ENCODE peak calls at places on chromosome 16, in ten cellular contexts. O is AG10803; Q is prostate gland; M is esophagus squamous epithelium; A is CD4-positive, CD25-positive, alpha-beta regulatory T cell; K is left ventricle myocardium inferior; N is hepatocyte; S is neural progenitor cell; J is choroid plexus epithelial cell; U is gastrocnemius medialis. C is an unnamed sample.
A peak's percentile ranks its signal among the peaks of the same experiment; 100 is the strongest.

GRCh38 chr16:35210681-35211433 is 1751.4 kb downstream of the TP53TG3F start:
- DNase-seq in O (no peak), Q (no peak), M (no peak), A (no peak), K (no peak), N (no peak), S (no peak), J (no peak), U (no peak), C (no peak)

GRCh38 chr16:85330694-85331188 is 218.5 kb upstream of the CIBAR2 start:
- DNase-seq in O (peak; percentile 88), Q (peak; percentile 23), M (no peak), A (peak; percentile 68), K (no peak), N (peak; percentile 78), S (peak; percentile 90), J (peak; percentile 91), U (peak; percentile 54), C (peak; percentile 92)

GRCh38 chr16:51982715-51983680 is 563.9 kb downstream of the TOX3 start:
- DNase-seq in O (peak; percentile 71), Q (peak; percentile 61), M (no peak), A (peak; percentile 53), K (no peak), N (peak; percentile 88), S (peak; percentile 84), J (peak; percentile 86), U (no peak), C (peak; percentile 86)

GRCh38 chr16:20763461-20764232 is at the start of gene ACSM3:
- DNase-seq in O (peak; percentile 68), Q (peak; percentile 87), M (no peak), A (peak; percentile 92), K (no peak), N (peak; percentile 90), S (peak; percentile 52), J (peak; percentile 91), U (no peak), C (peak; percentile 76)

GRCh38 chr16:12675852-12676251 is 127.8 kb downstream of the CPPED1 start:
- DNase-seq in O (peak; percentile 53), Q (no peak), M (no peak), A (no peak), K (no peak), N (no peak), S (no peak), J (peak; percentile 77), U (no peak), C (peak; percentile 48)

GRCh38 chr16:84883301-84883700 is 63.5 kb downstream of the CRISPLD2 start:
- DNase-seq in O (peak; percentile 41), Q (no peak), M (no peak), A (no peak), K (peak; percentile 51), N (no peak), S (no peak), J (peak; percentile 23), U (no peak), C (peak; percentile 55)

GRCh38 chr16:76265434-76266045 is 11.7 kb upstream of the CNTNAP4 start:
- DNase-seq in O (no peak), Q (no peak), M (no peak), A (peak; percentile 13), K (no peak), N (peak; percentile 31), S (peak; percentile 67), J (peak; percentile 1), U (no peak), C (peak; percentile 25)

GRCh38 chr16:25950586-25951201 is 258.9 kb downstream of the HS3ST4 start:
- DNase-seq in O (no peak), Q (no peak), M (no peak), A (no peak), K (no peak), N (no peak), S (peak; percentile 69), J (no peak), U (no peak), C (no peak)

GRCh38 chr16:23031508-23032098 is 117.6 kb downstream of the USP31 start:
- DNase-seq in O (no peak), Q (no peak), M (no peak), A (no peak), K (no peak), N (no peak), S (peak; percentile 28), J (no peak), U (no peak), C (no peak)

GRCh38 chr16:25299792-25300590 is 42.3 kb upstream of the ZKSCAN2 start:
- DNase-seq in O (no peak), Q (no peak), M (no peak), A (no peak), K (no peak), N (no peak), S (no peak), J (no peak), U (no peak), C (no peak)

GRCh38 chr16:4465977-4466779 is 8.2 kb downstream of the NMRAL1 start:
- DNase-seq in O (no peak), Q (no peak), M (no peak), A (peak; percentile 69), K (peak; percentile 78), N (no peak), S (no peak), J (no peak), U (no peak), C (peak; percentile 35)

GRCh38 chr16:85294810-85295508 is 182.7 kb upstream of the CIBAR2 start:
- DNase-seq in O (no peak), Q (no peak), M (no peak), A (no peak), K (no peak), N (no peak), S (no peak), J (no peak), U (no peak), C (no peak)

GRCh38 chr16:2671741-2672140 is 10.6 kb upstream of the KCTD5 start:
- DNase-seq in O (no peak), Q (no peak), M (no peak), A (no peak), K (no peak), N (no peak), S (no peak), J (no peak), U (no peak), C (no peak)
- H3K4me3 ChIP-seq in O (peak overlapping the region; percentile 57), Q (peak overlapping the region; percentile 58), M (peak overlapping the region; percentile 71), A (no peak overlapping the region), K (peak overlapping the region; percentile 69), N (no peak overlapping the region), S (no peak overlapping the region), J (no peak overlapping the region), U (peak overlapping the region; percentile 53), C (peak overlapping the region; percentile 63)

DNA sequence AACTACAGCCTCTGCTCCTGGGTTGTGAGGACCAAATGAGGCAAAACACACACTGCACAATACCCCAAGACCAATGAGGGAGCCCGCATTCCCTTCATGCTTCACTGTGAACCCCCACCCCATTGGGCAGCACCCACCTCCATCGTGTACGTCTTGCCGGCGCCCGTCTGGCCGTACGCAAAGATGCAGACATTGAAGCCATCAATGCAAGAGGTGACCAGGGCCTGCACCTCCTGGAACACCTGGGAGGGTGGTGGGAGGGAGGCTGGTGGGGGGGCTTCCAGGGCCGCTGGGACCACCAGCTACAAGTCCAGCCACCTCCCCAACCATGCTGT is 28.4 kb downstream of the KATNB1 start:
- DNase-seq in O (no peak), Q (no peak), M (no peak), A (no peak), K (no peak), N (no peak), S (no peak), J (no peak), U (no peak), C (no peak)
- H3K4me3 ChIP-seq in O (no peak overlapping the region), Q (no peak overlapping the region), M (no peak overlapping the region), A (no peak overlapping the region), K (no peak overlapping the region), N (no peak overlapping the region), S (no peak overlapping the region), J (no peak overlapping the region), U (no peak overlapping the region), C (no peak overlapping the region)

GRCh38 chr16:50621452-50621792 is 59.7 kb downstream of the SNX20 start:
- DNase-seq in O (no peak), Q (no peak), M (no peak), A (no peak), K (no peak), N (no peak), S (no peak), J (no peak), U (no peak), C (no peak)

GRCh38 chr16:50622029-50622428 is 59.1 kb downstream of the SNX20 start:
- DNase-seq in O (no peak), Q (no peak), M (no peak), A (no peak), K (no peak), N (no peak), S (no peak), J (no peak), U (no peak), C (no peak)

GRCh38 chr16:50622643-50623369 is 58.3 kb downstream of the SNX20 start:
- DNase-seq in O (no peak), Q (no peak), M (no peak), A (no peak), K (no peak), N (no peak), S (no peak), J (no peak), U (no peak), C (no peak)

GRCh38 chr16:50619702-50620491 is 61.2 kb downstream of the SNX20 start:
- DNase-seq in O (no peak), Q (no peak), M (no peak), A (no peak), K (no peak), N (no peak), S (no peak), J (no peak), U (no peak), C (no peak)

DNA sequence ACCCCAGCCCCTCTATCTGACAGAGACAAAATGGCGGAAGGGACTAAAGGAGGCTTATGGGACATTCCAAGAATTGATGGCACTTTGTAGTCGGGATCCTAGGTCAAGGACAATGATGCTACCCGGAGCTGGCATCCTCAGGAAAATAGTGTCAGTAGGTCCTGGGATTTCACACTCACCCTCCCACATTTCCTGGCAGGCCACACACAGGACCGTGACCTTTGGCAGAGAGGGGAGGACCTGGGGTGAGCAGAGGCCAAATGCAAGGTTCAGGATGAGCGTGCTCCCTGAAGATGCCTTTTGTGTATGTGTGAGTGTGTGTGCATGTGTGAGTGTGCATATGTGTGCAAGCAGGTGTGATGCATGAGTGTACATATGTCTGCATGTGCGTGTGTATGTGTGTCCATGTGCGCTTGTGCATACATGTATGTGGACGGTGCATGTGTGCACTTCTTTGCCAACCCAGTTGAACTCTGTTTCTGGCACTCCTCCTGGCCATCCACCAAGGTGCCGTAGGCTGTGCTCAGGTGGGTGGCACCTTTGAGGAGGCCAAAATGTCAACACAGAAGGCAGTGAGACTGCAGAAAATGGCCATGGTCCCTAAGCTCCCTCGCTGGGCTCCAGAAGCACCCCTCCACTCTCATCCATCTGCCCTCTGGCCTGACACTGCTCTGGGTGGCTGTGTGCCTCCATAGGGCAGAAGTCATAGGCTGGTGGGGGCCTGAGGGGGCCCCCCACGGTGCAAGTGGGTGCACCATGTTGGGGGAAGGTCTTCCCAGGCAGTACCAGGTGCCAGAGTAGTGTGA is 60.3 kb downstream of the SNX20 start:
- DNase-seq in O (no peak), Q (no peak), M (no peak), A (no peak), K (no peak), N (no peak), S (no peak), J (no peak), U (no peak), C (no peak)
- H3K4me3 ChIP-seq in O (no peak overlapping the region), Q (no peak overlapping the region), M (no peak overlapping the region), A (no peak overlapping the region), K (no peak overlapping the region), N (no peak overlapping the region), S (no peak overlapping the region), J (no peak overlapping the region), U (no peak overlapping the region), C (no peak overlapping the region)

GRCh38 chr16:641326-642188 is at the start of gene MCRIP2:
- DNase-seq in O (peak; percentile 72), Q (peak; percentile 73), M (no peak), A (peak; percentile 72), K (peak; percentile 89), N (peak; percentile 95), S (peak; percentile 90), J (peak; percentile 47), U (peak; percentile 76), C (peak; percentile 66)
- H3K4me3 ChIP-seq in O (peak within 1 kb of the TSS; percentile 77), Q (peak within 1 kb of the TSS; percentile 83), M (peak within 1 kb of the TSS; percentile 68), A (no peak within 1 kb of the TSS), K (peak within 1 kb of the TSS; percentile 87), N (peak within 1 kb of the TSS; percentile 54), S (peak within 1 kb of the TSS; percentile 74), J (peak within 1 kb of the TSS; percentile 59), U (peak within 1 kb of the TSS; percentile 60), C (peak within 1 kb of the TSS; percentile 85)